ENCODE peak calls at places on chromosomes 11 and 22, in five cellular contexts. One of them, this sample, is unnamed.

GRCh38 chr11:3080733-3081385 is 23.6 kb upstream of the CARS1 start:
- DNase-seq in T-cell: no peak
- DNase-seq in kidney glomerular epithelial cell: no peak
- DNase-seq in HTR-8/SVneo: no peak
- DNase-seq in WTC11: no peak
- DNase-seq in this sample: no peak

GRCh38 chr11:130622126-130622525 is 173.7 kb downstream of the ADAMTS15 start:
- DNase-seq in T-cell: no peak
- DNase-seq in kidney glomerular epithelial cell: no peak
- DNase-seq in HTR-8/SVneo: no peak
- DNase-seq in WTC11: no peak
- DNase-seq in this sample: no peak

GRCh38 chr11:46914363-46914762 is 4.0 kb downstream of the LRP4 start:
- DNase-seq in T-cell: no peak
- DNase-seq in kidney glomerular epithelial cell: peak
- DNase-seq in HTR-8/SVneo: no peak
- DNase-seq in WTC11: no peak
- DNase-seq in this sample: no peak

GRCh38 chr22:25399649-25400151 is 164.8 kb upstream of the GRK3 start:
- DNase-seq in T-cell: no peak
- DNase-seq in kidney glomerular epithelial cell: no peak
- DNase-seq in HTR-8/SVneo: no peak
- DNase-seq in WTC11: no peak
- DNase-seq in this sample: peak

GRCh38 chr22:45310331-45311032 is 748 bp downstream of the FAM118A start:
- DNase-seq in T-cell: no peak
- DNase-seq in kidney glomerular epithelial cell: no peak
- DNase-seq in HTR-8/SVneo: no peak
- DNase-seq in WTC11: no peak
- DNase-seq in this sample: peak

GRCh38 chr11:25211635-25212251 is 714.9 kb downstream of the LUZP2 start:
- DNase-seq in T-cell: no peak
- DNase-seq in kidney glomerular epithelial cell: no peak
- DNase-seq in HTR-8/SVneo: no peak
- DNase-seq in WTC11: no peak
- DNase-seq in this sample: no peak

GRCh38 chr11:58830693-58831301 is 13.7 kb downstream of the GLYATL2 start:
- DNase-seq in T-cell: no peak
- DNase-seq in kidney glomerular epithelial cell: no peak
- DNase-seq in HTR-8/SVneo: no peak
- DNase-seq in WTC11: no peak
- DNase-seq in this sample: no peak

GRCh38 chr22:42116848-42117424 is 13.7 kb downstream of the CYP2D6 start:
- DNase-seq in T-cell: no peak
- DNase-seq in kidney glomerular epithelial cell: no peak
- DNase-seq in HTR-8/SVneo: no peak
- DNase-seq in WTC11: peak
- DNase-seq in this sample: peak

GRCh38 chr11:8251767-8252295 is 11.8 kb downstream of the LMO1 start:
- DNase-seq in T-cell: no peak
- DNase-seq in kidney glomerular epithelial cell: no peak
- DNase-seq in HTR-8/SVneo: no peak
- DNase-seq in WTC11: peak
- DNase-seq in this sample: no peak

GRCh38 chr22:38114484-38115398 is 4.3 kb upstream of the BAIAP2L2 start:
- DNase-seq in T-cell: peak
- DNase-seq in kidney glomerular epithelial cell: peak
- DNase-seq in HTR-8/SVneo: peak
- DNase-seq in WTC11: peak
- DNase-seq in this sample: peak

GRCh38 chr22:44399906-44400762 is 87.4 kb upstream of the SHISAL1 start:
- DNase-seq in T-cell: peak
- DNase-seq in kidney glomerular epithelial cell: no peak
- DNase-seq in HTR-8/SVneo: no peak
- DNase-seq in WTC11: no peak
- DNase-seq in this sample: no peak

GRCh38 chr11:11703885-11704284 is 82.1 kb upstream of the GALNT18 start:
- DNase-seq in T-cell: no peak
- DNase-seq in kidney glomerular epithelial cell: no peak
- DNase-seq in HTR-8/SVneo: no peak
- DNase-seq in WTC11: no peak
- DNase-seq in this sample: no peak

GRCh38 chr11:117185739-117186430 is 7.3 kb downstream of the SIDT2 start:
- DNase-seq in T-cell: no peak
- DNase-seq in kidney glomerular epithelial cell: no peak
- DNase-seq in HTR-8/SVneo: no peak
- DNase-seq in WTC11: no peak
- DNase-seq in this sample: peak

GRCh38 chr11:8223513-8223899 is 40.2 kb downstream of the LMO1 start:
- DNase-seq in T-cell: no peak
- DNase-seq in kidney glomerular epithelial cell: no peak
- DNase-seq in HTR-8/SVneo: no peak
- DNase-seq in WTC11: no peak
- DNase-seq in this sample: no peak

GRCh38 chr11:60872952-60873524 is 5.7 kb downstream of the ZP1 start:
- DNase-seq in T-cell: no peak
- DNase-seq in kidney glomerular epithelial cell: peak
- DNase-seq in HTR-8/SVneo: peak
- DNase-seq in WTC11: peak
- DNase-seq in this sample: peak

GRCh38 chr22:37782340-37783168 is 25.2 kb upstream of the GCAT start:
- DNase-seq in T-cell: no peak
- DNase-seq in kidney glomerular epithelial cell: no peak
- DNase-seq in HTR-8/SVneo: peak
- DNase-seq in WTC11: no peak
- DNase-seq in this sample: peak

GRCh38 chr11:122808494-122808893 is 29.8 kb upstream of the CRTAM start:
- DNase-seq in T-cell: no peak
- DNase-seq in kidney glomerular epithelial cell: peak
- DNase-seq in HTR-8/SVneo: peak
- DNase-seq in WTC11: no peak
- DNase-seq in this sample: no peak

GRCh38 chr11:117928818-117929567 is at the start of gene TMPRSS13:
- DNase-seq in T-cell: no peak
- DNase-seq in kidney glomerular epithelial cell: no peak
- DNase-seq in HTR-8/SVneo: no peak
- DNase-seq in WTC11: peak
- DNase-seq in this sample: peak

GRCh38 chr11:78802058-78802633 is 227.5 kb upstream of the NARS2 start:
- DNase-seq in T-cell: no peak
- DNase-seq in kidney glomerular epithelial cell: no peak
- DNase-seq in HTR-8/SVneo: no peak
- DNase-seq in WTC11: no peak
- DNase-seq in this sample: no peak

This sample was measured in H7.